ENCODE peak calls at places on chromosomes 13 and 19, in five cellular contexts. W, T, F, D and M are unnamed samples.

GRCh38 chr13:73275163-73275562 is 216.4 kb downstream of the KLF5 start:
- DNase-seq in W (no peak), T (peak; percentile 1), F (no peak), D (no peak), M (no peak)

GRCh38 chr13:99722931-99723330 is 221.7 kb downstream of the TM9SF2 start:
- DNase-seq in W (no peak), T (no peak), F (no peak), D (no peak), M (no peak)

GRCh38 chr13:44818428-44818827 is 170.8 kb downstream of the NUFIP1 start:
- DNase-seq in W (no peak), T (no peak), F (peak; percentile 93), D (no peak), M (no peak)

GRCh38 chr19:17125728-17126677 is 50.4 kb downstream of the MYO9B start:
- DNase-seq in W (peak; percentile 50), T (peak; percentile 77), F (no peak), D (no peak), M (peak; percentile 83)

GRCh38 chr13:95356916-95357315 is 55.7 kb upstream of the ABCC4 start:
- DNase-seq in W (no peak), T (no peak), F (no peak), D (no peak), M (no peak)

GRCh38 chr19:56083668-56084067 is 37.4 kb downstream of the ZNF787 start:
- DNase-seq in W (no peak), T (no peak), F (peak; percentile 53), D (no peak), M (no peak)

GRCh38 chr19:31232871-31233270 is 116.4 kb downstream of the TSHZ3 start:
- DNase-seq in W (no peak), T (no peak), F (no peak), D (no peak), M (no peak)

GRCh38 chr13:34207872-34208271 is 389.9 kb downstream of the RFC3 start:
- DNase-seq in W (no peak), T (no peak), F (no peak), D (no peak), M (no peak)

GRCh38 chr13:20711301-20712044 is 8.0 kb downstream of the IL17D start:
- DNase-seq in W (no peak), T (no peak), F (peak; percentile 88), D (no peak), M (no peak)

GRCh38 chr19:38842439-38843174 is 7.2 kb downstream of the HNRNPL start:
- DNase-seq in W (peak; percentile 40), T (peak; percentile 64), F (no peak), D (no peak), M (peak; percentile 66)

GRCh38 chr19:33864311-33864850 is 67.7 kb downstream of the KCTD15 start:
- DNase-seq in W (no peak), T (no peak), F (no peak), D (no peak), M (no peak)

GRCh38 chr19:47762151-47762550 is 16.4 kb upstream of the SELENOW start:
- DNase-seq in W (no peak), T (no peak), F (no peak), D (no peak), M (no peak)

GRCh38 chr13:59533561-59534337 is 630.0 kb downstream of the DIAPH3 start:
- DNase-seq in W (no peak), T (no peak), F (no peak), D (no peak), M (no peak)

GRCh38 chr19:48818234-48818823 is 7.5 kb upstream of the BCAT2 start:
- DNase-seq in W (no peak), T (no peak), F (no peak), D (peak; percentile 75), M (no peak)

GRCh38 chr13:100039740-100040139 is 49.2 kb upstream of the PCCA start:
- DNase-seq in W (no peak), T (no peak), F (no peak), D (no peak), M (no peak)

GRCh38 chr13:99639126-99639525 is 137.9 kb downstream of the TM9SF2 start:
- DNase-seq in W (no peak), T (no peak), F (no peak), D (no peak), M (no peak)